ENCODE peak calls at places on chromosomes 1 and 21, in seven cellular contexts. X is ovary, L is astrocyte, R is GM13977, S is A673, K is heart left ventricle, H is lower leg skin. U is an unnamed sample.

GRCh38 chr1:172746091-172746949 is 87.4 kb downstream of the FASLG start:
- DNase-seq in S (no peak), X (no peak), L (peak), R (peak), H (peak), K (no peak), U (no peak)

GRCh38 chr1:183686228-183686627 is 33.1 kb upstream of the APOBEC4 start:
- DNase-seq in H (no peak), K (no peak), X (no peak), L (no peak), S (no peak), R (no peak), U (no peak)

GRCh38 chr1:87182611-87183010 is 146.1 kb upstream of the LMO4 start:
- DNase-seq in R (no peak), S (no peak), H (no peak), X (no peak), K (no peak), L (no peak), U (no peak)

GRCh38 chr1:221699582-221700519 is 42.0 kb downstream of the DUSP10 start:
- DNase-seq in S (no peak), L (peak), R (no peak), X (no peak), H (no peak), K (no peak), U (no peak)

GRCh38 chr1:179860667-179861066 is 16.9 kb downstream of the TOR1AIP2 start:
- DNase-seq in K (no peak), X (no peak), H (no peak), L (no peak), S (no peak), R (no peak), U (no peak)

GRCh38 chr1:165894591-165894990 is 67.2 kb downstream of the UCK2 start:
- DNase-seq in S (no peak), L (no peak), H (no peak), K (no peak), X (no peak), R (no peak), U (no peak)

GRCh38 chr1:161364332-161364731 is 3.3 kb downstream of the CFAP126 start:
- DNase-seq in K (no peak), L (no peak), R (no peak), S (no peak), H (no peak), X (no peak), U (no peak)

GRCh38 chr1:29674625-29675326 is 438.5 kb downstream of the PTPRU start:
- DNase-seq in S (no peak), H (no peak), L (no peak), K (no peak), X (no peak), R (no peak), U (peak)

GRCh38 chr1:145846191-145846590 is 761 bp downstream of the NUDT17 start:
- DNase-seq in L (no peak), S (peak), R (peak), X (no peak), H (no peak), K (no peak), U (no peak)

GRCh38 chr1:31191281-31191680 is 48.4 kb downstream of the NKAIN1 start:
- DNase-seq in L (no peak), S (no peak), K (no peak), X (no peak), H (no peak), R (no peak), U (no peak)

GRCh38 chr1:243977104-243977503 is 74.0 kb upstream of the ZBTB18 start:
- DNase-seq in K (no peak), X (no peak), R (no peak), S (no peak), H (no peak), L (peak), U (no peak)

GRCh38 chr1:47758341-47759237 is 238.6 kb downstream of the TRABD2B start:
- DNase-seq in H (no peak), K (peak), R (no peak), X (no peak), S (no peak), L (no peak), U (no peak)

GRCh38 chr1:158952416-158952815 is 21.1 kb downstream of the PYHIN1 start:
- DNase-seq in S (no peak), X (no peak), R (no peak), H (no peak), K (no peak), L (no peak), U (no peak)

GRCh38 chr21:28516996-28517592 is 475.6 kb downstream of the LTN1 start:
- DNase-seq in X (peak), R (peak), L (peak), K (peak), H (peak), S (peak), U (peak)

GRCh38 chr1:208083016-208083714 is 161.0 kb downstream of the PLXNA2 start:
- DNase-seq in H (no peak), S (no peak), X (no peak), R (no peak), K (peak), L (no peak), U (no peak)

GRCh38 chr1:183101841-183102276 is 78.6 kb downstream of the LAMC1 start:
- DNase-seq in H (no peak), S (no peak), K (no peak), X (no peak), L (no peak), R (no peak), U (no peak)

GRCh38 chr1:208218237-208219097 is 25.7 kb downstream of the PLXNA2 start:
- DNase-seq in R (no peak), K (no peak), S (no peak), X (no peak), H (no peak), L (no peak), U (no peak)

GRCh38 chr1:209926045-209926444 is 12.0 kb upstream of the SYT14 start:
- DNase-seq in X (no peak), K (no peak), R (no peak), H (no peak), S (peak), L (peak), U (no peak)

GRCh38 chr1:31432592-31433395 is 19.8 kb downstream of the SERINC2 start:
- DNase-seq in X (no peak), K (no peak), S (no peak), R (no peak), L (no peak), H (no peak), U (no peak)

GRCh38 chr1:182766881-182767645 is 22.5 kb upstream of the NPL start:
- DNase-seq in S (no peak), X (no peak), K (no peak), R (no peak), L (no peak), H (no peak), U (no peak)

GRCh38 chr1:25738507-25738906 is 61.5 kb upstream of the SELENON start:
- DNase-seq in S (no peak), R (no peak), H (no peak), K (no peak), L (no peak), X (no peak), U (no peak)

GRCh38 chr1:59750612-59751395 is 63.9 kb upstream of the HOOK1 start:
- DNase-seq in L (peak), K (no peak), R (no peak), S (no peak), H (peak), X (peak), U (no peak)

GRCh38 chr1:213060836-213061235 is 9.8 kb downstream of the RPS6KC1 start:
- DNase-seq in R (no peak), L (no peak), S (no peak), K (no peak), H (no peak), X (no peak), U (no peak)
- TF ChIP-seq CTCF in R (no peak), L (no peak), S (no peak), K (no peak), H (no peak), X (no peak), U (no peak)

DNA sequence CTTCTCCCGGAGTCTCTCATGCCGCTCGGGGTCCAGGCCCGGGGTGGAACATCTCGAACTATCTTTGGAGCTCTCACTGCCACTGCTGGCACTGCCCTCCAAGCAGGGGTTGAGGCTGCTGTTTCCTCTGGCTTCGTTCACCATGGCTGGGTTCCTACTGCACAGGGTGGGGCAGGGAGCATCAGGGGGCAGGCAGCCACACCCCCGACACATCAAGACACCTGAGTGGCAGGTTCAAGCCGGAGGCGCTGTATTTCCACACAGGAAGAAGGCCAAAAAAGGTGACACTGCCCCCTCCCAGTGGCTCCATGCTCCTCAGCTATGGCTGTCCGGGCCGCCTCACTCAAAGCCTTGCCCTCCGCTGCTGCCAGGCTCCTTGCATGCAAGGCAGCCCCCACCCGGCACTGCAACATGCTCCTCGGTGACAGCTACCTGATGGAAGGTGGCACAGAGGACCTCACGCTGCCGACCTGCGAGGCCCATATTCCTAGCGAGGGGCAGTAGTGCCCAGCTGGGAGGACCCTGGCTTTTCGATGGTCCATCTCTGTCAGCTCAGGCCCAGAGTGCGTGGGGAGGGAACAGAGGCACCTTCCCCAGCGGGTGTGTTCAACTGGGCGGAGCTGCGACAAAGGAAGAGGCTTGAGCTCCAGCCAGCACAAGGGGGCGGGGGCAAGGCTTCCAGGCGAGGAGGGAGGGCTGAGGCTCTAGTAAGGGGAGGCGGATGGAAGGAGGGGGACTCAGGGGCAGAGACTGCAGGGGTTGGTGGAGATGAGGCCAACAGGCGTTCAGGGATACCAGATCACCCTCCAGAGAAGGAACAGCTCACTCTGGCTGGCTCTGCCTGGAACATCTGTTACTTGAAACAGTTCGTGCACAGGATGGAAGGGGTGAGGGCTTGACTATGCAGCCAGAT is 2.5 kb downstream of the MTHFR start:
- DNase-seq in S (peak), L (peak), R (peak), H (peak), X (peak), K (peak), U (peak)
- TF ChIP-seq CTCF in S (no peak), L (no peak), R (no peak), H (no peak), X (no peak), K (no peak), U (no peak)

GRCh38 chr21:15735409-15735808 is 5.6 kb downstream of the USP25 start:
- DNase-seq in H (no peak), X (no peak), L (no peak), K (no peak), R (no peak), S (peak), U (no peak)
- TF ChIP-seq CTCF in H (no peak), X (no peak), L (no peak), K (no peak), R (no peak), S (no peak), U (no peak)

DNA sequence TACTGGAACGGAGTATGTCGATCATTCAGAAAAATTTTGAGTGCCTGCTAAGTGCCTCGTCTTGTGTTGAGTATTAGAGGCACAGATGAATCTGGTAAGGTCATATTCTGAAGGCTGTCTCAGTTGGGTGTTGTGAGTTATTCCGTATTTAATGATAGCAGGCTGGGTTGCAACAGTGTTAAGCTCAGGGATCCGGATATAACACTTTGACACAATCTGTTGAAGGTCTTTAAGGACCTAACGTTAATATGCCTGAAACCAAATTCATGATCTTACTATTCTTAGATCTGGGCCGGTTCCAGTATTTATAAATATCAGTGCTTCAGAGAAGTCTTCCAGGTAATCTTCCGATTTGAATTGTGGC is 555 bp downstream of the PRPF38A start:
- DNase-seq in S (no peak), R (no peak), K (no peak), X (no peak), L (no peak), H (no peak), U (no peak)
- TF ChIP-seq CTCF in S (no peak), R (no peak), K (peak), X (no peak), L (no peak), H (no peak), U (no peak)

DNA sequence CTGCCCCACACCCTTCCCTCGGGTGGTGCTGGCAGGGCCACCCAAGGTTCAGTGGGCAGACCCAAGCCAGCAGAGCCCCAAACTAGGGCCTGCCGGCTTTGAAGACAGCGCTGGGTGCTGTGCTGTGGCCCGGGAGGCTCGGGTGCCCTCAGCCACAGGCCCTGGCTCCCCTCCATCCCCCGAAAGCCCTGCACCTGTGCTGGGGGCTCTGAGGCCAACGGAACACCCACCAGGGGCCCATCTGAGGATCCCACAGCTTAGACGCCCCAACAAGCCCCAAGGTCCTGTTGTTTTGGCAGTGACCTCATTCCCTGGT is 8.6 kb downstream of the ITGB2 start:
- DNase-seq in H (no peak), K (no peak), S (no peak), L (no peak), R (no peak), X (no peak), U (no peak)
- TF ChIP-seq CTCF in H (no peak), K (no peak), S (no peak), L (no peak), R (no peak), X (no peak), U (no peak)

GRCh38 chr1:238951809-238952208 is 434.6 kb upstream of the CHRM3 start:
- DNase-seq in K (no peak), L (peak), R (peak), S (peak), X (no peak), H (no peak), U (no peak)

GRCh38 chr1:238955934-238956333 is 430.4 kb upstream of the CHRM3 start:
- DNase-seq in H (no peak), K (no peak), X (no peak), L (no peak), S (no peak), R (no peak), U (no peak)

GRCh38 chr1:238950786-238951185 is 435.6 kb upstream of the CHRM3 start:
- DNase-seq in L (no peak), H (no peak), X (no peak), S (no peak), R (peak), K (no peak), U (no peak)

GRCh38 chr1:238954865-238955264 is 431.5 kb upstream of the CHRM3 start:
- DNase-seq in R (no peak), S (no peak), K (no peak), H (no peak), X (no peak), L (no peak), U (no peak)

DNA sequence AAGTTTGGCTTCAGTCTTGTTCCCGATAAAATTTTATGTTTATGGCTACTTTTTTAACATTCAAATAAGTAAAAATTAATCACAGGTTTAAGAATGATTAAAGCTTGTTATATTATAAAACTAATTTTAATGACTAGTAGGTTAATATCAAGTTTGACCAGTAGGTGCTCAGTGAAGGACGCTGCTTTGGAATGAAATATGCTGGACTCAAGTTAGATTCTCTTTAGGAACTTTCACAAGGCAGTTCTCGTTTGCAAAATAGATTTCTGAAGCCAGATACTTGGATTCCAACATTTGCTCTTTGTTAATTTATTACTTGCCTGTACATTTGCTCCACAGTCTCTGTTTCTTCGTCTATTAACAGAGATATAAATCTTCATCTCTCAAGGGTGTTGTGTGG is 432.9 kb upstream of the CHRM3 start:
- DNase-seq in R (no peak), X (no peak), H (no peak), S (no peak), L (no peak), K (no peak), U (no peak)
- TF ChIP-seq CTCF in R (no peak), X (no peak), H (no peak), S (no peak), L (no peak), K (no peak), U (peak)

GRCh38 chr1:242454262-242455051 is 70.0 kb downstream of the PLD5 start:
- DNase-seq in K (no peak), S (peak), X (no peak), L (peak), H (no peak), R (peak), U (no peak)
- TF ChIP-seq CTCF in K (peak), S (peak), X (peak), L (peak), H (no peak), R (peak), U (peak)

GRCh38 chr1:108201682-108202081 is 1.5 kb upstream of the SLC25A24 start:
- DNase-seq in L (no peak), X (no peak), R (no peak), S (no peak), H (no peak), K (no peak), U (no peak)

GRCh38 chr1:108199231-108199657 is 899 bp downstream of the SLC25A24 start:
- DNase-seq in R (no peak), H (no peak), X (no peak), S (peak), L (peak), K (peak), U (no peak)

GRCh38 chr1:108199781-108200626 is at the start of gene SLC25A24:
- DNase-seq in S (peak), X (peak), K (peak), H (peak), L (peak), R (peak), U (peak)

DNA sequence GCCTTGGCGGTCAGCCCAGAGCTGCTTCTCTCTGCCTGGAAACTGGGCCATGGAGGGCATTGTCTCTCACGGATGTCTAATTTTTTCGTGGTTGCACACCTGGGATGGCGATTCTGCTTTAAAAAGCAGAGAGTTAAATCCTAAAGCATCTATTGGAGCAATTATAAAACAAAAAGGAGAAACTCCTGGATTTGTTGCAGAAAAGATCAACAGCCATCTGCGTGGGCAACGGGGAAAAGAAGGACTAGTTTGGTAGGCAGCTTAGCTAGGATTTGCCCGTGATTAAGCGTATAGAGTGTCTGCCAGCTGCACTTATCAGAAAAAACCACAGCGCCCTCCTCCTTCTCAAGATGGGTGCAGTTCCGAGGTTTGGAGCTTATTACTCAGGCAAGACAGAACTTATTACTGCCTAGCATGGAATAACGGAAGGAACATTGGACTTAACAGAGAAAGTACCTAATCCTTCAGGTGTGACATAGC is 524 bp upstream of the SLC25A24 start:
- DNase-seq in H (peak), X (no peak), K (peak), R (peak), L (peak), S (peak), U (no peak)
- TF ChIP-seq CTCF in H (no peak), X (no peak), K (no peak), R (peak), L (no peak), S (peak), U (no peak)

GRCh38 chr21:42486551-42486950 is 9.5 kb downstream of the RSPH1 start:
- DNase-seq in L (no peak), R (no peak), X (no peak), S (no peak), H (no peak), K (no peak), U (no peak)

GRCh38 chr21:42489991-42490390 is 6.0 kb downstream of the RSPH1 start:
- DNase-seq in X (no peak), L (no peak), K (no peak), S (no peak), R (no peak), H (no peak), U (no peak)

GRCh38 chr21:42491328-42491727 is 4.7 kb downstream of the RSPH1 start:
- DNase-seq in R (no peak), S (no peak), X (no peak), L (no peak), K (no peak), H (no peak), U (no peak)

GRCh38 chr21:42490735-42491134 is 5.3 kb downstream of the RSPH1 start:
- DNase-seq in X (no peak), S (no peak), K (no peak), H (no peak), R (no peak), L (no peak), U (no peak)

DNA sequence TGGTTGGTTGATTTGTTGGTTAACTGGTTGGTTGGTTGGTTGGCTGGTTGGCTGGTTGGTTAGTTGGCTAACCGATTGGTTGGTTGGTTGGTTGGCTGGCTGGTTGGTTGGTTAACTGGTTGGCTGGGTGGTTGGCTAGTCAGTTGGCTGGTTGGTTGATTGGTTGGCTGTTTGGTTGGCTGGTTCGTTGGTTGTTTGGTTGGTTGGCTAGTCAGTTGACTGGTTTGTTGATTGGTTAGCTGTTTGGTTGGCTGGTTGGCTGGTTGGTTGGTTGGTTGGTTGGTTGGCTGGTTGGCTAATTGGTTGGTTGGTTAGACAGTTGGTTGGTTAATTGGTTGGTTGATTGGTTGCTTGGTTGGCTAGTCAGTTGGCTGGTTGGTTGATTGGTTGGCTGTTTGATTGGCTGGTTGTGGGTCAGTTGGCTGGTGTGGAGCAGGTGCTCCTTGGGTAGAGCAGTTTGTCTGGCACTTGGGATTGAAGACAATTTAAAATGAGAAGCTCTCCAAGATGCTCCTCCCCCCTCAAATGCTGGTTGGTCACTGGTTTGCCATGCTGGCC is 6.9 kb downstream of the RSPH1 start:
- DNase-seq in R (no peak), H (no peak), K (no peak), X (no peak), L (no peak), S (no peak), U (no peak)
- TF ChIP-seq CTCF in R (no peak), H (no peak), K (no peak), X (no peak), L (no peak), S (no peak), U (no peak)